ENCODE peak calls at places on chromosomes 5 and 9, in seven cellular contexts. F is upper lobe of right lung, C is IMR-90, E is A549, D is tibial artery, N is mucosa of descending colon, H is psoas muscle. B is an unnamed sample.
A peak's percentile ranks its signal among the peaks of the same experiment; 100 is the strongest.

GRCh38 chr9:89666950-89667349 is 62.1 kb downstream of the GADD45G start:
- DNase-seq in F (no peak), C (no peak), E (no peak), D (no peak), N (no peak), H (no peak), B (peak; percentile 21)

GRCh38 chr5:95217881-95218280 is 67.0 kb downstream of the MCTP1 start:
- DNase-seq in F (no peak), C (no peak), E (no peak), D (no peak), N (no peak), H (no peak), B (no peak)

GRCh38 chr5:61228691-61229280 is 66.5 kb upstream of the SMIM15 start:
- DNase-seq in F (no peak), C (peak; percentile 52), E (no peak), D (no peak), N (no peak), H (no peak), B (peak; percentile 22)

GRCh38 chr5:15472116-15472515 is 27.9 kb upstream of the FBXL7 start:
- DNase-seq in F (no peak), C (no peak), E (no peak), D (no peak), N (no peak), H (no peak), B (no peak)

GRCh38 chr5:520850-521226 is 3.4 kb downstream of the SLC9A3 start:
- DNase-seq in F (no peak), C (no peak), E (no peak), D (no peak), N (peak; percentile 41), H (no peak), B (no peak)

GRCh38 chr5:154166901-154167791 is 23.4 kb upstream of the GALNT10 start:
- DNase-seq in F (no peak), C (no peak), E (no peak), D (no peak), N (no peak), H (no peak), B (no peak)

GRCh38 chr9:35683323-35683722 is 6.4 kb downstream of the TPM2 start:
- DNase-seq in F (no peak), C (no peak), E (no peak), D (no peak), N (no peak), H (no peak), B (no peak)

GRCh38 chr9:116066221-116066620 is 87.4 kb upstream of the PAPPA start:
- DNase-seq in F (no peak), C (no peak), E (no peak), D (no peak), N (no peak), H (no peak), B (no peak)

GRCh38 chr5:7437836-7438235 is 41.9 kb downstream of the ADCY2 start:
- DNase-seq in F (no peak), C (no peak), E (no peak), D (no peak), N (no peak), H (no peak), B (no peak)

GRCh38 chr5:13307480-13307879 is 637.0 kb downstream of the DNAH5 start:
- DNase-seq in F (no peak), C (no peak), E (no peak), D (no peak), N (no peak), H (no peak), B (no peak)

GRCh38 chr5:172109749-172110148 is 78.3 kb downstream of the STK10 start:
- DNase-seq in F (no peak), C (no peak), E (no peak), D (no peak), N (no peak), H (no peak), B (no peak)

GRCh38 chr9:684055-684949 is 157.2 kb upstream of the DMRT1 start:
- DNase-seq in F (no peak), C (peak; percentile 81), E (no peak), D (no peak), N (no peak), H (no peak), B (peak; percentile 36)

GRCh38 chr5:80399553-80400239 is 8.2 kb upstream of the ZFYVE16 start:
- DNase-seq in F (no peak), C (peak; percentile 73), E (peak; percentile 45), D (no peak), N (no peak), H (no peak), B (no peak)

GRCh38 chr5:157167219-157167621 is 1.2 kb upstream of the GARIN3 start:
- DNase-seq in F (no peak), C (peak; percentile 63), E (no peak), D (no peak), N (no peak), H (no peak), B (no peak)

GRCh38 chr5:127988149-127988755 is 95.3 kb upstream of the SLC12A2 start:
- DNase-seq in F (no peak), C (peak; percentile 96), E (peak; percentile 88), D (no peak), N (no peak), H (no peak), B (peak; percentile 92)

GRCh38 chr9:18331808-18332209 is 142.1 kb upstream of the ADAMTSL1 start:
- DNase-seq in F (no peak), C (peak; percentile 64), E (no peak), D (no peak), N (no peak), H (no peak), B (peak; percentile 46)

GRCh38 chr9:91433180-91433579 is 9.5 kb upstream of the NFIL3 start:
- DNase-seq in F (no peak), C (peak; percentile 98), E (peak; percentile 91), D (no peak), N (no peak), H (no peak), B (peak; percentile 88)

GRCh38 chr9:79617395-79617794 is 45.6 kb downstream of the TLE4 start:
- DNase-seq in F (no peak), C (peak; percentile 63), E (no peak), D (peak; percentile 75), N (no peak), H (no peak), B (no peak)

GRCh38 chr9:110148384-110148783 is 59.6 kb downstream of the C9orf152 start:
- DNase-seq in F (no peak), C (peak; percentile 43), E (no peak), D (no peak), N (no peak), H (no peak), B (no peak)

GRCh38 chr9:24035816-24036215 is 209.8 kb upstream of the ELAVL2 start:
- DNase-seq in F (no peak), C (no peak), E (no peak), D (no peak), N (no peak), H (no peak), B (no peak)

GRCh38 chr9:128621730-128622455 is 34.8 kb downstream of the DYNC2I2 start:
- DNase-seq in F (no peak), C (no peak), E (no peak), D (no peak), N (no peak), H (no peak), B (no peak)

GRCh38 chr9:114539718-114540410 is 34.6 kb upstream of the WHRN start:
- DNase-seq in F (no peak), C (no peak), E (no peak), D (no peak), N (no peak), H (no peak), B (no peak)

DNA sequence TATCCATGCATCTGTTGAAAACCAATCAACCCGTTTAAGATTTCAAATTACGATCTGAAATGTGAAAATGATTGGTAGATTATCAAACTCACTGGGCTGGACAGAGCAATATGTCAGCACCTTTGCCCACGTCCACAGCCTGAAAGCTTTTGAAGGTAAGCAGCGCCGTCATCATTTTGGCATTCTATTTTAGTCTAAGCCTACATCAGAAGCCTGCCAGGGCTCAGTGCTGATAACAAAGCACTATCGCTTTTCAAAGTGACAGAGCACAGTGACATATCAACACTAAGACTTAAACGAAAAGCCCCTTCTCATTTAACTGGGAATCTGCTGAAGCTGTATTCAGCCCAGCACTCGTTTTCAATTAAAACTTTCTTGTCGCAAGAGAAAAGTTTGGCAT is 1076.3 kb downstream of the PTPRD start:
- DNase-seq in F (no peak), C (no peak), E (no peak), D (no peak), N (no peak), H (no peak), B (no peak)
- H3K4me1 ChIP-seq in F (no peaks in the 10 kb centered on the region), C (no peaks in the 10 kb centered on the region), E (no peaks in the 10 kb centered on the region), D (no peaks in the 10 kb centered on the region), N (no peaks in the 10 kb centered on the region), H (no peaks in the 10 kb centered on the region), B (peaks cover 39% of the 10 kb centered on the region)

GRCh38 chr9:129885670-129886106 is 50.4 kb downstream of the USP20 start:
- DNase-seq in F (peak; percentile 97), C (peak; percentile 89), E (peak; percentile 82), D (peak; percentile 96), N (peak; percentile 97), H (peak; percentile 94), B (peak; percentile 96)

GRCh38 chr9:129887210-129888084 is 52.2 kb downstream of the USP20 start:
- DNase-seq in F (no peak), C (peak; percentile 81), E (no peak), D (no peak), N (peak; percentile 63), H (no peak), B (no peak)

GRCh38 chr9:129888085-129888808 is 53.0 kb downstream of the USP20 start:
- DNase-seq in F (peak; percentile 79), C (no peak), E (no peak), D (no peak), N (peak; percentile 92), H (no peak), B (no peak)

GRCh38 chr9:129885018-129885669 is 49.9 kb downstream of the USP20 start:
- DNase-seq in F (peak; percentile 76), C (no peak), E (no peak), D (no peak), N (peak; percentile 80), H (no peak), B (no peak)

GRCh38 chr9:129886226-129887174 is 51.2 kb downstream of the USP20 start:
- DNase-seq in F (peak; percentile 65), C (no peak), E (no peak), D (no peak), N (peak; percentile 65), H (no peak), B (no peak)
- H3K4me3 ChIP-seq in F (peak overlapping the region; percentile 48), C (no peak overlapping the region), E (peak overlapping the region; percentile 35), D (peak overlapping the region; percentile 46), N (no peak overlapping the region), H (peak overlapping the region; percentile 55), B (no peak overlapping the region)

GRCh38 chr5:119335261-119335677 is 20.6 kb upstream of the TNFAIP8 start:
- DNase-seq in F (no peak), C (no peak), E (no peak), D (no peak), N (no peak), H (no peak), B (no peak)
- TF ChIP-seq CTCF in F (no peak), C (no peak), E (no peak), D (no peak), N (no peak), H (no peak), B (no peak)

DNA sequence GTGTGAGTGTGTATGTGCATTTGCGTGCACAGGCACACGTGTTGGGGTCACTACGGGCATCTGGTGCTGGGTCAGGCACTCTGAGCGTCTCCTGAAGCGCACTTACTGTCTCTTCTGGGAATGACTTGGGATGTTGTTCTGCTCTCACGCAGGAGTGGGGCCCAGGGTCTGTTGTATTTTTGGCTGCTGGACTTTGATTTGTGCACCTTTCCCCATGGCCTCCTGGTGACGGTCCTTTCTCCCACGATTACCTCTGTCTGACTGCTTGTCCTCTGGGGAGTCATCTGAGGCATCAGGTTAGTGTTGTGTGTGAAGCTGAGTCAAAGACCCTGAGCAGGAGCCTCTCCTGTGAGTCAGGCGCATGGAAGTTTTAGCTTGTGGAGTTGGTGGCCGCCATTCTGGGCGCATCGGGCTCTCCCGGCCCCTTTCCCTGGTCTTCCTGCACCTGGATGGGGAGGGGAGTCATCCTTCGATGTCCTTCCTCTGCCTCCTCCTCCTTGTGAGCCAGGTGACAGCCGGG is 62.1 kb downstream of the RXRA start:
- DNase-seq in F (no peak), C (peak; percentile 45), E (no peak), D (no peak), N (no peak), H (no peak), B (no peak)
- H3K4me1 ChIP-seq in F (peaks cover 78% of the 10 kb centered on the region), C (peaks cover 23% of the 10 kb centered on the region), E (peaks cover 48% of the 10 kb centered on the region), D (peaks cover 44% of the 10 kb centered on the region), N (peaks cover 61% of the 10 kb centered on the region), H (peaks cover 100% of the 10 kb centered on the region), B (peaks cover 6% of the 10 kb centered on the region)

B was measured in cardiac muscle cell.